ENCODE peak calls at places on chromosomes 13 and 19, in four cellular contexts. One of them, this sample, is unnamed. For H3K9me1, the result is how much of the 10 kb centered on the place peaks cover.

GRCh38 chr13:100668408-100668807 is 6.2 kb downstream of the TMTC4 start:
- DNase-seq in K562: no peak
- DNase-seq in keratinocyte: no peak
- DNase-seq in IMR-90: peak
- DNase-seq in this sample: peak

GRCh38 chr13:32940601-32941000 is 75.6 kb upstream of the KL start:
- DNase-seq in K562: no peak
- DNase-seq in keratinocyte: no peak
- DNase-seq in IMR-90: peak
- DNase-seq in this sample: no peak

GRCh38 chr19:50331187-50332013 is 2.2 kb upstream of the KCNC3 start:
- DNase-seq in K562: no peak
- DNase-seq in keratinocyte: no peak
- DNase-seq in IMR-90: no peak
- DNase-seq in this sample: no peak

GRCh38 chr19:38389101-38389925 is 816 bp downstream of the SPRED3 start:
- DNase-seq in K562: no peak
- DNase-seq in keratinocyte: no peak
- DNase-seq in IMR-90: peak
- DNase-seq in this sample: peak

GRCh38 chr13:27952931-27953670 is 16.0 kb downstream of the CDX2 start:
- DNase-seq in K562: no peak
- DNase-seq in keratinocyte: no peak
- DNase-seq in IMR-90: no peak
- DNase-seq in this sample: no peak

GRCh38 chr13:28478127-28478526 is 16.8 kb downstream of the FLT1 start:
- DNase-seq in K562: no peak
- DNase-seq in keratinocyte: no peak
- DNase-seq in IMR-90: peak
- DNase-seq in this sample: no peak

GRCh38 chr19:37738371-37738770 is 18.8 kb upstream of the ZNF607 start:
- DNase-seq in K562: no peak
- DNase-seq in keratinocyte: no peak
- DNase-seq in IMR-90: no peak
- DNase-seq in this sample: no peak

GRCh38 chr13:70339738-70340137 is 231.5 kb upstream of the KLHL1 start:
- DNase-seq in K562: no peak
- DNase-seq in keratinocyte: no peak
- DNase-seq in IMR-90: no peak
- DNase-seq in this sample: peak

GRCh38 chr19:2391118-2391725 is 31.2 kb downstream of the TMPRSS9 start:
- DNase-seq in K562: peak
- DNase-seq in keratinocyte: peak
- DNase-seq in IMR-90: peak
- DNase-seq in this sample: peak

GRCh38 chr13:50617134-50617721 is 226.3 kb downstream of the DLEU7 start:
- DNase-seq in K562: no peak
- DNase-seq in keratinocyte: peak
- DNase-seq in IMR-90: peak
- DNase-seq in this sample: peak

GRCh38 chr19:1482361-1483066 is 3.5 kb upstream of the C19orf25 start:
- DNase-seq in K562: peak
- DNase-seq in keratinocyte: no peak
- DNase-seq in IMR-90: no peak
- DNase-seq in this sample: no peak

GRCh38 chr19:37946132-37946531 is 39.1 kb downstream of the SIPA1L3 start:
- DNase-seq in K562: no peak
- DNase-seq in keratinocyte: no peak
- DNase-seq in IMR-90: no peak
- DNase-seq in this sample: no peak

GRCh38 chr13:42405665-42406390 is 133.9 kb downstream of the AKAP11 start:
- DNase-seq in K562: no peak
- DNase-seq in keratinocyte: no peak
- DNase-seq in IMR-90: peak
- DNase-seq in this sample: no peak

GRCh38 chr13:105442941-105443340 is 1092.5 kb downstream of the EFNB2 start:
- DNase-seq in K562: no peak
- DNase-seq in keratinocyte: peak
- DNase-seq in IMR-90: peak
- DNase-seq in this sample: peak

GRCh38 chr13:113669871-113670341 is 2.9 kb downstream of the GRK1 start:
- DNase-seq in K562: no peak
- DNase-seq in keratinocyte: no peak
- DNase-seq in IMR-90: no peak
- DNase-seq in this sample: no peak

GRCh38 chr13:65959305-65959704 is 1270.8 kb downstream of the PCDH9 start:
- DNase-seq in K562: no peak
- DNase-seq in keratinocyte: no peak
- DNase-seq in IMR-90: peak
- DNase-seq in this sample: no peak

GRCh38 chr19:7744871-7745270 is 2.5 kb downstream of the CD209 start:
- DNase-seq in K562: no peak
- DNase-seq in keratinocyte: no peak
- DNase-seq in IMR-90: no peak
- DNase-seq in this sample: no peak

GRCh38 chr13:100100115-100100879 is 11.4 kb downstream of the PCCA start:
- DNase-seq in K562: no peak
- DNase-seq in keratinocyte: no peak
- DNase-seq in IMR-90: peak
- DNase-seq in this sample: peak

GRCh38 chr13:95924389-95924994 is 128.7 kb downstream of the UGGT2 start:
- DNase-seq in K562: no peak
- DNase-seq in keratinocyte: peak
- DNase-seq in IMR-90: peak
- DNase-seq in this sample: peak

GRCh38 chr13:49997935-49998334 is 1.1 kb downstream of the TRIM13 start:
- DNase-seq in K562: no peak
- DNase-seq in keratinocyte: no peak
- DNase-seq in IMR-90: no peak
- DNase-seq in this sample: peak

GRCh38 chr13:41150058-41150457 is 17.5 kb upstream of the KBTBD6 start:
- DNase-seq in K562: no peak
- DNase-seq in keratinocyte: no peak
- DNase-seq in IMR-90: no peak
- DNase-seq in this sample: no peak

GRCh38 chr13:79749985-79750551 is 269.1 kb downstream of the NDFIP2 start:
- DNase-seq in K562: no peak
- DNase-seq in keratinocyte: no peak
- DNase-seq in IMR-90: peak
- DNase-seq in this sample: peak

GRCh38 chr13:101082441-101082840 is 333.9 kb downstream of the NALCN start:
- DNase-seq in K562: no peak
- DNase-seq in keratinocyte: no peak
- DNase-seq in IMR-90: no peak
- DNase-seq in this sample: no peak

GRCh38 chr13:66048888-66049287 is 1181.2 kb downstream of the PCDH9 start:
- DNase-seq in K562: no peak
- DNase-seq in keratinocyte: no peak
- DNase-seq in IMR-90: peak
- DNase-seq in this sample: no peak

GRCh38 chr13:34657716-34658115 is 284.4 kb upstream of the NBEA start:
- DNase-seq in K562: no peak
- DNase-seq in keratinocyte: no peak
- DNase-seq in IMR-90: peak
- DNase-seq in this sample: no peak

GRCh38 chr19:53333071-53333465 is 481 bp upstream of the ZNF845 start:
- DNase-seq in K562: no peak
- DNase-seq in keratinocyte: no peak
- DNase-seq in IMR-90: no peak
- DNase-seq in this sample: no peak

GRCh38 chr19:38326591-38326990 is 6.9 kb downstream of the KCNK6 start:
- DNase-seq in K562: no peak
- DNase-seq in keratinocyte: no peak
- DNase-seq in IMR-90: no peak
- DNase-seq in this sample: no peak

GRCh38 chr19:45250832-45251451 is at the start of gene MARK4:
- DNase-seq in K562: peak
- DNase-seq in keratinocyte: peak
- DNase-seq in IMR-90: peak
- DNase-seq in this sample: peak

GRCh38 chr19:2491130-2491801 is 15.3 kb downstream of the GADD45B start:
- DNase-seq in K562: no peak
- DNase-seq in keratinocyte: no peak
- DNase-seq in IMR-90: peak
- DNase-seq in this sample: peak

GRCh38 chr19:21698215-21698614 is 69.2 kb downstream of the ZNF100 start:
- DNase-seq in K562: peak
- DNase-seq in keratinocyte: no peak
- DNase-seq in IMR-90: peak
- DNase-seq in this sample: peak

GRCh38 chr19:16268676-16269319 is 55.8 kb upstream of the KLF2 start:
- DNase-seq in K562: no peak
- DNase-seq in keratinocyte: no peak
- DNase-seq in IMR-90: no peak
- DNase-seq in this sample: no peak

GRCh38 chr13:47594833-47595232 is 406.2 kb downstream of the SUCLA2 start:
- DNase-seq in K562: no peak
- DNase-seq in keratinocyte: no peak
- DNase-seq in IMR-90: peak
- DNase-seq in this sample: no peak
- TF ChIP-seq CTCF in K562: no peak
- TF ChIP-seq CTCF in keratinocyte: peak
- TF ChIP-seq CTCF in IMR-90: no peak
- TF ChIP-seq CTCF in this sample: no peak

GRCh38 chr19:34363930-34364329 is 1.1 kb upstream of the GPI start:
- DNase-seq in K562: no peak
- DNase-seq in keratinocyte: no peak
- DNase-seq in IMR-90: no peak
- DNase-seq in this sample: no peak

GRCh38 chr19:34365463-34366401 is 736 bp downstream of the GPI start:
- DNase-seq in K562: peak
- DNase-seq in keratinocyte: no peak
- DNase-seq in IMR-90: peak
- DNase-seq in this sample: peak

GRCh38 chr19:34364830-34365462 is at the start of gene GPI:
- DNase-seq in K562: peak
- DNase-seq in keratinocyte: no peak
- DNase-seq in IMR-90: peak
- DNase-seq in this sample: peak

GRCh38 chr19:34363094-34363493 is 1.9 kb upstream of the GPI start:
- DNase-seq in K562: no peak
- DNase-seq in keratinocyte: no peak
- DNase-seq in IMR-90: no peak
- DNase-seq in this sample: no peak

GRCh38 chr19:34364462-34364829 is 550 bp upstream of the GPI start:
- DNase-seq in K562: no peak
- DNase-seq in keratinocyte: no peak
- DNase-seq in IMR-90: no peak
- DNase-seq in this sample: no peak
- H3K9me1 ChIP-seq in K562: under half
- H3K9me1 ChIP-seq in keratinocyte: under half
- H3K9me1 ChIP-seq in IMR-90: under half
- H3K9me1 ChIP-seq in this sample: under half

GRCh38 chr19:31140717-31141116 is 208.5 kb downstream of the TSHZ3 start:
- DNase-seq in K562: no peak
- DNase-seq in keratinocyte: no peak
- DNase-seq in IMR-90: peak
- DNase-seq in this sample: no peak
- TF ChIP-seq CTCF in K562: no peak
- TF ChIP-seq CTCF in keratinocyte: no peak
- TF ChIP-seq CTCF in IMR-90: no peak
- TF ChIP-seq CTCF in this sample: no peak

GRCh38 chr13:93953856-93954255 is 525.6 kb downstream of the DCT start:
- DNase-seq in K562: no peak
- DNase-seq in keratinocyte: no peak
- DNase-seq in IMR-90: no peak
- DNase-seq in this sample: no peak

GRCh38 chr13:93951153-93951552 is 528.3 kb downstream of the DCT start:
- DNase-seq in K562: no peak
- DNase-seq in keratinocyte: no peak
- DNase-seq in IMR-90: peak
- DNase-seq in this sample: no peak

GRCh38 chr13:93957371-93957770 is 522.1 kb downstream of the DCT start:
- DNase-seq in K562: no peak
- DNase-seq in keratinocyte: no peak
- DNase-seq in IMR-90: no peak
- DNase-seq in this sample: no peak

GRCh38 chr13:93959796-93960533 is 519.5 kb downstream of the DCT start:
- DNase-seq in K562: no peak
- DNase-seq in keratinocyte: no peak
- DNase-seq in IMR-90: peak
- DNase-seq in this sample: no peak

DNA sequence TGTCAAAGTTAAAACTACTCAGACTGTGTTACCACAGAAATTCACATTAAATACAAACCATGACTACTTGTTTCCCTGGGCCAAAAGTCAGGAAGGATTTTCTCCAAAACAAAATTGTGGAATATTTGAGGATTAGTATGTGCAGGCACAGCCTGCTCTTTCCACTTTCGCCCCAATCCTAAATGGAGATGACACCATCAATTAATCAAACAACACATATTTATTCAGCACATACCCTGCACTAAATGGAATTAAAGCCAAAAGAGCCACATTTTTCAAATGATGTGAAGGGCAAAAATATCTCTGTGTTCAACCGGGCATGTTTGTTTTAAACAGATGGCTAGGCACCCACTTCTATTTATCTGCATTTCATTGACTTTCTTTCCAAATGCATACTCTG is 523.1 kb downstream of the DCT start:
- DNase-seq in K562: no peak
- DNase-seq in keratinocyte: no peak
- DNase-seq in IMR-90: no peak
- DNase-seq in this sample: no peak
- H3K9me1 ChIP-seq in K562: under half
- H3K9me1 ChIP-seq in keratinocyte: under half
- H3K9me1 ChIP-seq in IMR-90: under half
- H3K9me1 ChIP-seq in this sample: under half

This sample was measured in endothelial cell of umbilical vein.